ENCODE peak calls at places on chromosomes 13 and 19, in nine cellular contexts. K is cardiac fibroblast, U is colonic mucosa, F is lower lobe of right lung, O is hepatocyte, E is AG10803, A is esophagus muscularis mucosa, L is sigmoid colon, Y is AG09319. P is an unnamed sample.

GRCh38 chr19:46955813-46956371 is 63.7 kb upstream of the NPAS1 start:
- DNase-seq in K (no peak), U (no peak), F (no peak), O (no peak), E (no peak), A (no peak), L (no peak), Y (no peak), P (no peak)

GRCh38 chr19:56117889-56118288 is 3.2 kb downstream of the ZNF787 start:
- DNase-seq in K (no peak), U (no peak), F (peak; percentile 33), O (no peak), E (no peak), A (no peak), L (no peak), Y (no peak), P (no peak)

GRCh38 chr13:72556945-72557344 is 170.5 kb downstream of the MZT1 start:
- DNase-seq in K (no peak), U (no peak), F (no peak), O (no peak), E (no peak), A (no peak), L (no peak), Y (no peak), P (no peak)

GRCh38 chr13:74316531-74316930 is 182.3 kb upstream of the KLF12 start:
- DNase-seq in K (no peak), U (no peak), F (no peak), O (no peak), E (no peak), A (no peak), L (no peak), Y (no peak), P (no peak)

GRCh38 chr13:99228737-99229691 is 28.4 kb downstream of the UBAC2 start:
- DNase-seq in K (peak; percentile 59), U (no peak), F (no peak), O (no peak), E (peak; percentile 92), A (no peak), L (no peak), Y (no peak), P (no peak)

GRCh38 chr19:40150170-40150569 is 41.1 kb upstream of the MAP3K10 start:
- DNase-seq in K (peak; percentile 67), U (no peak), F (no peak), O (no peak), E (peak; percentile 78), A (no peak), L (no peak), Y (peak; percentile 16), P (no peak)

GRCh38 chr13:83692800-83693199 is 189.5 kb downstream of the SLITRK1 start:
- DNase-seq in K (no peak), U (no peak), F (no peak), O (no peak), E (no peak), A (no peak), L (no peak), Y (no peak), P (no peak)

GRCh38 chr13:111346281-111346680 is 25.8 kb downstream of the TEX29 start:
- DNase-seq in K (no peak), U (no peak), F (no peak), O (no peak), E (no peak), A (no peak), L (no peak), Y (no peak), P (no peak)

GRCh38 chr13:110886475-110887241 is 28.2 kb downstream of the ANKRD10 start:
- DNase-seq in K (no peak), U (no peak), F (no peak), O (no peak), E (no peak), A (no peak), L (no peak), Y (no peak), P (no peak)

GRCh38 chr19:35751839-35752745 is 3.7 kb downstream of the LIN37 start:
- DNase-seq in K (no peak), U (no peak), F (no peak), O (no peak), E (no peak), A (no peak), L (peak; percentile 65), Y (no peak), P (no peak)

GRCh38 chr19:51354742-51355148 is 11.4 kb downstream of the ETFB start:
- DNase-seq in K (no peak), U (no peak), F (no peak), O (peak; percentile 79), E (no peak), A (no peak), L (no peak), Y (no peak), P (no peak)

GRCh38 chr13:110799246-110800236 is 86.0 kb downstream of the ING1 start:
- DNase-seq in K (peak; percentile 62), U (no peak), F (no peak), O (peak; percentile 73), E (peak; percentile 89), A (no peak), L (no peak), Y (peak; percentile 59), P (no peak)

GRCh38 chr13:110893571-110893970 is 21.3 kb downstream of the ANKRD10 start:
- DNase-seq in K (no peak), U (no peak), F (no peak), O (no peak), E (no peak), A (no peak), L (no peak), Y (no peak), P (no peak)

GRCh38 chr19:48539503-48540096 is 12.4 kb upstream of the SULT2B1 start:
- DNase-seq in K (peak; percentile 84), U (peak; percentile 58), F (no peak), O (peak; percentile 68), E (peak; percentile 28), A (no peak), L (peak; percentile 72), Y (no peak), P (no peak)

GRCh38 chr19:4115050-4115817 is 8.7 kb downstream of the MAP2K2 start:
- DNase-seq in K (no peak), U (no peak), F (no peak), O (no peak), E (no peak), A (no peak), L (no peak), Y (no peak), P (no peak)

GRCh38 chr19:30064776-30065494 is 122.9 kb downstream of the URI1 start:
- DNase-seq in K (no peak), U (no peak), F (no peak), O (no peak), E (no peak), A (no peak), L (no peak), Y (no peak), P (no peak)

GRCh38 chr13:83547043-83547442 is 335.2 kb downstream of the SLITRK1 start:
- DNase-seq in K (no peak), U (no peak), F (no peak), O (no peak), E (no peak), A (no peak), L (no peak), Y (no peak), P (no peak)

GRCh38 chr13:52737900-52738299 is 1.7 kb downstream of the CNMD start:
- DNase-seq in K (no peak), U (no peak), F (no peak), O (no peak), E (no peak), A (no peak), L (no peak), Y (no peak), P (no peak)

GRCh38 chr13:34620073-34620858 is 321.8 kb upstream of the NBEA start:
- DNase-seq in K (no peak), U (no peak), F (no peak), O (no peak), E (peak; percentile 1), A (peak; percentile 53), L (no peak), Y (no peak), P (no peak)

DNA sequence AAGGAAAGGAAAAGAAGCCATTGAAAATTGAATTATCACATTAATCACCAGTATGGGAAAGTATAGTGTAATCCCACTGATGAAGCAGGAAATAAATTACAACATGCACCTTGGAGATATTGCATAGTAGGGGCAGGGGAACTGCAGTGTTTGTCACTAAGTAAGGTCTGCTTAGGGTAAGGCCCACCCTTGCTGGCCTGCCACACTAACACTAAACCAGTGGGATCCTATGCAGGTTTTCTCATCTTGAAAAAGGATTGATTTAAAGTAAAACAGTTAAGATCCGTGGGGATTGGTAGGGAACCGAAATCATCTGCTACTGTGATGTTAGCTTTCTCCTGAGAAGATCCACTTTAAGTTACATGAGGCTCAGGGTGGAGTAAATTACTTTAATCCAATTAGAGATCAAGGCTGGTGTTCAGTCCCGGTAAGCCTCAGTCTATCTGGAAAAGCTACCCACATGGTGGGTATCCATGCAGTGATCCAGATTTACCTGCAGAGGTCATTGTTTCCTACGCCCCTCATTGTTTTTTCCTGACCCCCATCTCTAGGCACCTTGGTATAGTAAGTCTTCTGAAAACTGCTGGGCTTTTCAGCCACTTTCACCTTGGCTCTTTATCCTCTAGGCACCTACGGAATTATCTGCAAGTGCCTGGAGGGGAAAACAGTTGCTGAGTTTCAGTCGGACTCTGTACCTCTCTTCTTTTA is 1014.9 kb upstream of the ATXN8OS start:
- DNase-seq in K (no peak), U (no peak), F (no peak), O (no peak), E (no peak), A (no peak), L (no peak), Y (no peak), P (no peak)
- TF ChIP-seq CTCF in K (no peak), U (no peak), F (no peak), O (no peak), E (no peak), A (no peak), L (no peak), Y (no peak), P (no peak)

GRCh38 chr19:38704488-38705026 is 39.7 kb downstream of the CAPN12 start:
- DNase-seq in K (no peak), U (no peak), F (no peak), O (no peak), E (no peak), A (no peak), L (no peak), Y (no peak), P (no peak)
- TF ChIP-seq CTCF in K (no peak), U (no peak), F (no peak), O (no peak), E (no peak), A (no peak), L (no peak), Y (no peak), P (no peak)

DNA sequence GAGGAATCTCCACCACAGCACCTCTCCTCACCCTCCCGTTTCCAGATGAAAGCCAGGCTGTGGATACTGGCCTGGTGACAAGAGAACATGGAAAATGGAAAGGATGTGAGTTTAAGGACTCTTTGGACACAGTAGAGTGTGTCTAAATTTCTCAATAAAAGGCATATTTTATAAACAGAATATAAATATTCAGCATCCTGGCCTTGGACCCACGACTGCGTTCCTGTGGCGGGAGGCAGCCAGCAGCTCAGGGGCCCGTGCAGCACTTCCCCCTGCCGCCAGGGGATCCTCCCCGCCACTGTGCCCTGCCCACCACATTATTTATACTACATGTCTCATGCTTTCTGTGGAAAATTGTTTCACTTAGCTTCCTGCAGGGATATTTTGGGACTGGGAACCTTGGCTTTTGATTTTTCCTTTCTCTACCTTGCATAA is 108.0 kb upstream of the SPATA13 start:
- DNase-seq in K (no peak), U (no peak), F (no peak), O (no peak), E (peak; percentile 80), A (no peak), L (peak; percentile 87), Y (no peak), P (no peak)
- TF ChIP-seq CTCF in K (no peak), U (no peak), F (no peak), O (no peak), E (peak; percentile 18), A (peak; percentile 36), L (no peak), Y (peak; percentile 15), P (no peak)

GRCh38 chr13:24737042-24737441 is 26.9 kb upstream of the RNF17 start:
- DNase-seq in K (no peak), U (no peak), F (no peak), O (no peak), E (no peak), A (no peak), L (no peak), Y (no peak), P (no peak)
- TF ChIP-seq CTCF in K (no peak), U (no peak), F (no peak), O (no peak), E (no peak), A (no peak), L (no peak), Y (no peak), P (no peak)

P was measured in Calu3.